ENCODE peak calls at places on chromosome 14, in five cellular contexts. W is dorsolateral prefrontal cortex, F is mesothelial cell of epicardium, H is NB4, Q is Calu3. Z is an unnamed sample.
A peak's percentile ranks its signal among the peaks of the same experiment; 100 is the strongest.

GRCh38 chr14:100682749-100683148 is 43.9 kb upstream of the DLK1 start:
- DNase-seq in W (no peak), F (no peak), H (no peak), Q (no peak), Z (no peak)

GRCh38 chr14:102215522-102216250 is 76.0 kb downstream of the WDR20 start:
- DNase-seq in W (no peak), F (no peak), H (no peak), Q (no peak), Z (no peak)

GRCh38 chr14:101072945-101073597 is 169.5 kb upstream of the RTL1 start:
- DNase-seq in W (peak; percentile 93), F (peak; percentile 61), H (peak; percentile 98), Q (peak; percentile 94), Z (peak; percentile 10)

GRCh38 chr14:80564051-80564450 is 352.7 kb upstream of the DIO2 start:
- DNase-seq in W (no peak), F (no peak), H (no peak), Q (no peak), Z (no peak)

GRCh38 chr14:64113279-64113678 is 180.9 kb downstream of the ESR2 start:
- DNase-seq in W (no peak), F (no peak), H (peak; percentile 32), Q (no peak), Z (no peak)

GRCh38 chr14:56491299-56492285 is 88.0 kb upstream of the TMEM260 start:
- DNase-seq in W (no peak), F (no peak), H (peak; percentile 57), Q (peak; percentile 41), Z (no peak)

GRCh38 chr14:77584809-77585208 is 31.6 kb downstream of the SPTLC2 start:
- DNase-seq in W (peak; percentile 53), F (no peak), H (no peak), Q (no peak), Z (no peak)

GRCh38 chr14:95935228-95935822 is 58.7 kb downstream of the TUNAR start:
- DNase-seq in W (no peak), F (no peak), H (peak; percentile 39), Q (peak; percentile 22), Z (no peak)

GRCh38 chr14:33617154-33617553 is 333.7 kb downstream of the EGLN3 start:
- DNase-seq in W (no peak), F (no peak), H (no peak), Q (no peak), Z (no peak)

GRCh38 chr14:80491131-80491530 is 279.8 kb upstream of the DIO2 start:
- DNase-seq in W (no peak), F (no peak), H (no peak), Q (no peak), Z (no peak)

GRCh38 chr14:60266021-60266937 is 17.3 kb downstream of the PPM1A start:
- DNase-seq in W (no peak), F (no peak), H (peak; percentile 18), Q (peak; percentile 10), Z (no peak)

GRCh38 chr14:91681893-91682563 is 49.9 kb downstream of the CATSPERB start:
- DNase-seq in W (no peak), F (no peak), H (no peak), Q (no peak), Z (no peak)

GRCh38 chr14:33509927-33510535 is 440.8 kb downstream of the EGLN3 start:
- DNase-seq in W (no peak), F (no peak), H (no peak), Q (no peak), Z (no peak)

GRCh38 chr14:100281286-100282082 is 24.8 kb downstream of the SLC25A29 start:
- DNase-seq in W (no peak), F (no peak), H (no peak), Q (no peak), Z (no peak)

GRCh38 chr14:54493293-54493692 is 4.5 kb upstream of the GMFB start:
- DNase-seq in W (no peak), F (no peak), H (peak; percentile 25), Q (peak; percentile 12), Z (no peak)

GRCh38 chr14:81286574-81287370 is 66.0 kb upstream of the GTF2A1 start:
- DNase-seq in W (no peak), F (no peak), H (no peak), Q (no peak), Z (no peak)

GRCh38 chr14:55626131-55626530 is 46.1 kb downstream of the KTN1 start:
- DNase-seq in W (no peak), F (no peak), H (no peak), Q (no peak), Z (no peak)

GRCh38 chr14:101826359-101826758 is 64.8 kb downstream of the PPP2R5C start:
- DNase-seq in W (no peak), F (no peak), H (no peak), Q (no peak), Z (no peak)

GRCh38 chr14:95500201-95500681 is 16.2 kb downstream of the SYNE3 start:
- DNase-seq in W (peak; percentile 85), F (no peak), H (no peak), Q (no peak), Z (no peak)

GRCh38 chr14:92627707-92628215 is 114.2 kb downstream of the RIN3 start:
- DNase-seq in W (no peak), F (no peak), H (no peak), Q (no peak), Z (no peak)

GRCh38 chr14:73785336-73785833 is 66.2 kb upstream of the PTGR2 start:
- DNase-seq in W (no peak), F (no peak), H (peak; percentile 75), Q (no peak), Z (peak; percentile 29)

GRCh38 chr14:20680363-20680762 is 4.0 kb upstream of the RNASE4 start:
- DNase-seq in W (no peak), F (no peak), H (no peak), Q (no peak), Z (no peak)

GRCh38 chr14:38282941-38283340 is 27.0 kb upstream of the CLEC14A start:
- DNase-seq in W (no peak), F (no peak), H (no peak), Q (no peak), Z (no peak)

GRCh38 chr14:44112774-44113460 is 394.2 kb downstream of the FSCB start:
- DNase-seq in W (no peak), F (no peak), H (no peak), Q (no peak), Z (no peak)

GRCh38 chr14:57634335-57634734 is 140.7 kb upstream of the CCDC198 start:
- DNase-seq in W (no peak), F (no peak), H (no peak), Q (no peak), Z (no peak)

GRCh38 chr14:95340201-95340697 is 20.5 kb upstream of the CLMN start:
- DNase-seq in W (no peak), F (no peak), H (no peak), Q (peak; percentile 61), Z (no peak)

GRCh38 chr14:35963209-35963608 is 137.1 kb downstream of the BRMS1L start:
- DNase-seq in W (no peak), F (no peak), H (peak; percentile 11), Q (peak; percentile 16), Z (no peak)

GRCh38 chr14:68318788-68319187 is 474.1 kb downstream of the ZFP36L1 start:
- DNase-seq in W (no peak), F (no peak), H (no peak), Q (no peak), Z (no peak)

GRCh38 chr14:50961606-50962259 is 17.4 kb upstream of the PYGL start:
- DNase-seq in W (no peak), F (no peak), H (no peak), Q (peak; percentile 43), Z (no peak)

GRCh38 chr14:69682607-69683263 is 71.3 kb downstream of the SUSD6 start:
- DNase-seq in W (no peak), F (no peak), H (no peak), Q (no peak), Z (no peak)

GRCh38 chr14:63045612-63046320 is 508 bp upstream of the KCNH5 start:
- DNase-seq in W (peak; percentile 72), F (peak; percentile 43), H (no peak), Q (peak; percentile 63), Z (no peak)

GRCh38 chr14:26870722-26871121 is 272.9 kb upstream of the NOVA1 start:
- DNase-seq in W (no peak), F (no peak), H (no peak), Q (no peak), Z (no peak)

GRCh38 chr14:33477752-33478151 is 473.1 kb downstream of the EGLN3 start:
- DNase-seq in W (no peak), F (no peak), H (no peak), Q (no peak), Z (no peak)

GRCh38 chr14:64502476-64503183 is 1.0 kb downstream of the ZBTB25 start:
- DNase-seq in W (no peak), F (no peak), H (no peak), Q (no peak), Z (peak; percentile 21)

GRCh38 chr14:61733972-61734371 is 28.2 kb upstream of the SNAPC1 start:
- DNase-seq in W (no peak), F (no peak), H (no peak), Q (no peak), Z (no peak)
- TF ChIP-seq CTCF in W (no peak), F (no peak), H (no peak), Q (no peak), Z (no peak)

DNA sequence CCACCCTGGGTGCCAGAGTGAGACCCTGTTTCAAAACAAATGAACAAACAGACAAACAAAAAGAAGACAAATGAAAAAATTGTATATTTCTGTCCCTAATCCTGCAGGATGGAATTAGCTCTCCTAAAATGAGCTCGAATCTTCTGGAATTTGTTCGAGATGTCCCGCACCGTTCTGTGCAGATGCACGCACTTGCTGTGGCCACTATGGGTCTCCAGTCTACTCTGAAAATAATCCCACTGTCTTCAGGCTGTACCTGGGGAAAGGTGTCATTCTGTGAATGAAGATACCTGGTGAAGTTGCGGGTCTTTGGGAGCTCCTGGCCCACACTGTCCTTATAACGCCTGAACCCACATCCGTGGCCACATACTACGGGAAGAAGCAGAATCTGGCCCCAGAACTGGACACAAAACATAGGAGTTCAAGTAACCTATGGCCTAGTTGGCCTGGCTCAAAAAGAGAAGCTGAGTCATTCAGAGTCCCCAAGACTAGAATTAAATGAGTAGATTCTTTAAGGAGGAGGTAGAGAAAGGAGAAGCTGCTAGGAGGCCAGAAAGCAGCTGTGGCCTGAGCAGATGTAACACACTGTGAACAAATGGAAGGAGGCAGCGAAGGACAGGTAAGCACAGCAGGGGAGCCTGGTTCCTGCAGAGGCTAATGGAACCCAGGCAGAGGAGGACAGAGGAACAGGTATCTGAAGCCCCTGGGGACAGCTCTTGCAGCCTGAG is 108.6 kb downstream of the FOXN3 start:
- DNase-seq in W (no peak), F (no peak), H (peak; percentile 49), Q (no peak), Z (no peak)
- TF ChIP-seq CTCF in W (no peak), F (no peak), H (no peak), Q (no peak), Z (no peak)

DNA sequence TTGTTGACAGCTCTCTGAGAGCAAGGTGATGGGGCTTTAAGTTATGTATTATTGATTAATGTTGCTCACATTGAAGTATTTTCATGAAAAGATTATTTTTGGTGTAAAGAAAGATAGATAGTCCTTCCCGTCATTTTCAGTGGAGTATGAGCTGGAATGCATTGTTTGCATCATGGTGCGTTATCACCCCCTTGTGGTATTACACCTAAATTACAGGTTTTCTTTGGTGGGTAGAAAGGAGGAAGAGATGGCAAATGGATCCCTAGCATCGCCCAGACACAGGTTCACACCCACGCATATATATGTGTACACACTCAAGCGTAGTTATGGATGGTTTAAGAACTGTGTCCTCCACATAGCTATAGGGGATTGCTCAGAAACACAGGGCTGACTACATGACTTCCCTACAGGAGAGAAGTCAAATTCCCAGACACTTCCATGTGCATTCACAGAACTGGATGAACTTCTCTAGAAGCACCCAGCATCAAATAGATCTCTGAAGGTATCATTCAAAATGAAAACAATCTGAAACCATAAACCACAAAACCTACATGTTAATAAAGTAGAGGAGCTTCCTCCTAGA is 14.4 kb upstream of the SERPINA10 start:
- DNase-seq in W (no peak), F (no peak), H (peak; percentile 61), Q (no peak), Z (no peak)
- TF ChIP-seq CTCF in W (no peak), F (peak; percentile 39), H (peak; percentile 57), Q (no peak), Z (no peak)

GRCh38 chr14:72736348-72736747 is 157.6 kb downstream of the DPF3 start:
- DNase-seq in W (no peak), F (no peak), H (no peak), Q (peak; percentile 14), Z (no peak)
- TF ChIP-seq CTCF in W (no peak), F (no peak), H (no peak), Q (peak; percentile 19), Z (no peak)

Z was measured in natural killer cell.